ENCODE peak calls at places on chromosome 12, in ten cellular contexts. One of them, this sample, is unnamed. For H3K4me1, the result is how much of the 10 kb centered on the place peaks cover.

GRCh38 chr12:14723763-14724162 is 27.4 kb upstream of the GUCY2C start:
- DNase-seq in Peyer's patch: peak
- DNase-seq in H9: peak
- DNase-seq in hepatocyte: peak
- DNase-seq in psoas muscle: no peak
- DNase-seq in K562: peak
- DNase-seq in cardiac muscle cell: peak
- DNase-seq in adrenal gland: peak
- DNase-seq in suprapubic skin: no peak
- DNase-seq in fibroblast of lung: peak
- DNase-seq in this sample: no peak

GRCh38 chr12:91902860-91903683 is 242.6 kb downstream of the BTG1 start:
- DNase-seq in K562: no peak
- DNase-seq in cardiac muscle cell: no peak
- DNase-seq in psoas muscle: no peak
- DNase-seq in adrenal gland: no peak
- DNase-seq in hepatocyte: no peak
- DNase-seq in fibroblast of lung: peak
- DNase-seq in Peyer's patch: no peak
- DNase-seq in H9: no peak
- DNase-seq in suprapubic skin: no peak
- DNase-seq in this sample: no peak

GRCh38 chr12:21913823-21914222 is 27.4 kb downstream of the ABCC9 start:
- DNase-seq in psoas muscle: no peak
- DNase-seq in hepatocyte: no peak
- DNase-seq in suprapubic skin: no peak
- DNase-seq in H9: no peak
- DNase-seq in K562: no peak
- DNase-seq in fibroblast of lung: no peak
- DNase-seq in Peyer's patch: no peak
- DNase-seq in adrenal gland: no peak
- DNase-seq in cardiac muscle cell: peak
- DNase-seq in this sample: no peak

GRCh38 chr12:46187023-46187422 is 81.8 kb downstream of the SLC38A1 start:
- DNase-seq in psoas muscle: no peak
- DNase-seq in fibroblast of lung: peak
- DNase-seq in adrenal gland: peak
- DNase-seq in hepatocyte: no peak
- DNase-seq in Peyer's patch: no peak
- DNase-seq in suprapubic skin: no peak
- DNase-seq in K562: no peak
- DNase-seq in H9: no peak
- DNase-seq in cardiac muscle cell: peak
- DNase-seq in this sample: no peak

GRCh38 chr12:13570005-13570694 is 373.6 kb downstream of the EMP1 start:
- DNase-seq in Peyer's patch: no peak
- DNase-seq in adrenal gland: no peak
- DNase-seq in fibroblast of lung: no peak
- DNase-seq in psoas muscle: no peak
- DNase-seq in cardiac muscle cell: peak
- DNase-seq in K562: no peak
- DNase-seq in suprapubic skin: no peak
- DNase-seq in H9: no peak
- DNase-seq in hepatocyte: no peak
- DNase-seq in this sample: no peak

GRCh38 chr12:92075425-92075891 is 70.2 kb downstream of the BTG1 start:
- DNase-seq in hepatocyte: no peak
- DNase-seq in cardiac muscle cell: peak
- DNase-seq in adrenal gland: no peak
- DNase-seq in psoas muscle: no peak
- DNase-seq in Peyer's patch: no peak
- DNase-seq in fibroblast of lung: peak
- DNase-seq in suprapubic skin: no peak
- DNase-seq in K562: peak
- DNase-seq in H9: no peak
- DNase-seq in this sample: no peak

GRCh38 chr12:88310069-88310468 is 168.0 kb downstream of the TMTC3 start:
- DNase-seq in psoas muscle: no peak
- DNase-seq in hepatocyte: no peak
- DNase-seq in adrenal gland: no peak
- DNase-seq in Peyer's patch: no peak
- DNase-seq in fibroblast of lung: peak
- DNase-seq in cardiac muscle cell: peak
- DNase-seq in K562: no peak
- DNase-seq in H9: no peak
- DNase-seq in suprapubic skin: no peak
- DNase-seq in this sample: no peak

GRCh38 chr12:11649413-11650278 is at the start of gene ETV6:
- DNase-seq in fibroblast of lung: peak
- DNase-seq in hepatocyte: peak
- DNase-seq in K562: peak
- DNase-seq in Peyer's patch: peak
- DNase-seq in H9: peak
- DNase-seq in suprapubic skin: peak
- DNase-seq in cardiac muscle cell: peak
- DNase-seq in psoas muscle: peak
- DNase-seq in adrenal gland: peak
- DNase-seq in this sample: peak

GRCh38 chr12:88142610-88142991 is 494 bp downstream of the TMTC3 start:
- DNase-seq in cardiac muscle cell: no peak
- DNase-seq in fibroblast of lung: no peak
- DNase-seq in hepatocyte: peak
- DNase-seq in adrenal gland: peak
- DNase-seq in suprapubic skin: peak
- DNase-seq in H9: peak
- DNase-seq in Peyer's patch: no peak
- DNase-seq in K562: no peak
- DNase-seq in psoas muscle: peak
- DNase-seq in this sample: peak

GRCh38 chr12:119940881-119941280 is 48.2 kb upstream of the BICDL1 start:
- DNase-seq in cardiac muscle cell: peak
- DNase-seq in H9: no peak
- DNase-seq in psoas muscle: no peak
- DNase-seq in fibroblast of lung: peak
- DNase-seq in K562: no peak
- DNase-seq in Peyer's patch: no peak
- DNase-seq in adrenal gland: no peak
- DNase-seq in suprapubic skin: no peak
- DNase-seq in hepatocyte: peak
- DNase-seq in this sample: no peak

GRCh38 chr12:88579572-88579940 is 715 bp downstream of the KITLG start:
- DNase-seq in cardiac muscle cell: peak
- DNase-seq in hepatocyte: peak
- DNase-seq in H9: no peak
- DNase-seq in adrenal gland: peak
- DNase-seq in psoas muscle: peak
- DNase-seq in K562: no peak
- DNase-seq in fibroblast of lung: peak
- DNase-seq in Peyer's patch: peak
- DNase-seq in suprapubic skin: no peak
- DNase-seq in this sample: peak

GRCh38 chr12:89279499-89279898 is 72.8 kb downstream of the DUSP6 start:
- DNase-seq in hepatocyte: no peak
- DNase-seq in cardiac muscle cell: no peak
- DNase-seq in Peyer's patch: no peak
- DNase-seq in fibroblast of lung: no peak
- DNase-seq in adrenal gland: no peak
- DNase-seq in K562: no peak
- DNase-seq in suprapubic skin: no peak
- DNase-seq in H9: no peak
- DNase-seq in psoas muscle: no peak
- DNase-seq in this sample: no peak

GRCh38 chr12:107560194-107560905 is 125.2 kb upstream of the PWP1 start:
- DNase-seq in fibroblast of lung: no peak
- DNase-seq in suprapubic skin: no peak
- DNase-seq in adrenal gland: no peak
- DNase-seq in cardiac muscle cell: no peak
- DNase-seq in hepatocyte: no peak
- DNase-seq in Peyer's patch: no peak
- DNase-seq in psoas muscle: no peak
- DNase-seq in K562: no peak
- DNase-seq in H9: peak
- DNase-seq in this sample: no peak
- H3K27ac ChIP-seq in fibroblast of lung: no peak
- H3K27ac ChIP-seq in suprapubic skin: no peak
- H3K27ac ChIP-seq in adrenal gland: no peak
- H3K27ac ChIP-seq in cardiac muscle cell: no peak
- H3K27ac ChIP-seq in hepatocyte: peak
- H3K27ac ChIP-seq in Peyer's patch: no peak
- H3K27ac ChIP-seq in psoas muscle: no peak
- H3K27ac ChIP-seq in K562: no peak
- H3K27ac ChIP-seq in H9: no peak
- H3K27ac ChIP-seq in this sample: no peak

GRCh38 chr12:26800858-26801257 is 32.1 kb downstream of the ITPR2 start:
- DNase-seq in hepatocyte: no peak
- DNase-seq in fibroblast of lung: no peak
- DNase-seq in adrenal gland: no peak
- DNase-seq in Peyer's patch: no peak
- DNase-seq in K562: no peak
- DNase-seq in H9: no peak
- DNase-seq in psoas muscle: no peak
- DNase-seq in suprapubic skin: no peak
- DNase-seq in cardiac muscle cell: no peak
- DNase-seq in this sample: no peak

GRCh38 chr12:26798669-26799068 is 34.3 kb downstream of the ITPR2 start:
- DNase-seq in fibroblast of lung: no peak
- DNase-seq in cardiac muscle cell: no peak
- DNase-seq in suprapubic skin: no peak
- DNase-seq in adrenal gland: no peak
- DNase-seq in H9: no peak
- DNase-seq in K562: no peak
- DNase-seq in psoas muscle: no peak
- DNase-seq in Peyer's patch: no peak
- DNase-seq in hepatocyte: no peak
- DNase-seq in this sample: no peak

GRCh38 chr12:26798013-26798412 is 35.0 kb downstream of the ITPR2 start:
- DNase-seq in H9: no peak
- DNase-seq in psoas muscle: no peak
- DNase-seq in fibroblast of lung: peak
- DNase-seq in adrenal gland: no peak
- DNase-seq in Peyer's patch: no peak
- DNase-seq in K562: no peak
- DNase-seq in hepatocyte: no peak
- DNase-seq in cardiac muscle cell: peak
- DNase-seq in suprapubic skin: no peak
- DNase-seq in this sample: no peak

GRCh38 chr12:26800347-26800746 is 32.6 kb downstream of the ITPR2 start:
- DNase-seq in psoas muscle: no peak
- DNase-seq in hepatocyte: no peak
- DNase-seq in H9: no peak
- DNase-seq in fibroblast of lung: no peak
- DNase-seq in cardiac muscle cell: no peak
- DNase-seq in suprapubic skin: no peak
- DNase-seq in Peyer's patch: no peak
- DNase-seq in adrenal gland: no peak
- DNase-seq in K562: no peak
- DNase-seq in this sample: no peak

DNA sequence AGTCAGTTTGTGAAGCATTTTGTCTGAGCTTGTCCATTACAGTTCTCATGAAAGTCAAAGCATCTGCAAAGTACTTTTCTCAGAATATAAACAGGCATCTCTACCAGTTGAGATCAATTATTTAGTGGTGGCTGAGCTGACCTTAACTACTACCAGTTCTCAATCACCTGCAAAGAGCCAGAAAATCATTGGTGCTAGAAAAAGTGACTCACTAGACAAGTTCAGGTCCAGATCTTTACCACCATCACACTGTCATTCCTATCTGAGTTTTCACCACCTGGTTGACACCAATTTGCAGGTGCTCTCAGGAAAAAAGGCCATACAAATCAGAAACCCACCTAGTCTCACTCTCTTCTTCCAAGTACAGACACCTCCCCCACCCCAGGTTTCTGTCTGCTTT is 33.3 kb downstream of the ITPR2 start:
- DNase-seq in fibroblast of lung: no peak
- DNase-seq in H9: no peak
- DNase-seq in psoas muscle: no peak
- DNase-seq in hepatocyte: no peak
- DNase-seq in cardiac muscle cell: no peak
- DNase-seq in Peyer's patch: no peak
- DNase-seq in K562: no peak
- DNase-seq in adrenal gland: no peak
- DNase-seq in suprapubic skin: no peak
- DNase-seq in this sample: no peak
- TF ChIP-seq CTCF in fibroblast of lung: no peak
- TF ChIP-seq CTCF in H9: no peak
- TF ChIP-seq CTCF in psoas muscle: no peak
- TF ChIP-seq CTCF in hepatocyte: no peak
- TF ChIP-seq CTCF in cardiac muscle cell: no peak
- TF ChIP-seq CTCF in Peyer's patch: no peak
- TF ChIP-seq CTCF in K562: no peak
- TF ChIP-seq CTCF in adrenal gland: no peak
- TF ChIP-seq CTCF in suprapubic skin: no peak
- TF ChIP-seq CTCF in this sample: no peak

DNA sequence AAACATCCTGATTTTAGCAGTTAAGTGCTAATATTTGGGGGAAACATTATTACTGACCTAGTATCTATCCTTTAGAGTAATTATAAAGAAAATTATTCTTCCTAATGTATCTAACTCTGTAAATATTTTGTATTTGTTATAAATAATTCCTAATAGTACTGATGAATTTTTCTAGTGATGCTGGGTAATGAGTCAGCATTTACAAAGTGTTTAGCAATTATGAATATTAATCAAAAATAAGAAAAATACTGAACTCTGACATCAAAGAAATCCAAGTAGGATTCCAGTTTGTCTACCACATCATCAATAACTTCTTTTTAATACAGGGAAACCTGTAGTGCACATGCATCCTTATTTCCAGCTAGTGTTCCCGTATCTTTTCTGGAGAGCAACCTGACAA is 9.0 kb downstream of the NAP1L1 start:
- DNase-seq in fibroblast of lung: no peak
- DNase-seq in cardiac muscle cell: no peak
- DNase-seq in K562: no peak
- DNase-seq in H9: no peak
- DNase-seq in psoas muscle: no peak
- DNase-seq in suprapubic skin: no peak
- DNase-seq in hepatocyte: no peak
- DNase-seq in Peyer's patch: no peak
- DNase-seq in adrenal gland: no peak
- DNase-seq in this sample: no peak
- H3K4me1 ChIP-seq in fibroblast of lung: under half
- H3K4me1 ChIP-seq in cardiac muscle cell: under half
- H3K4me1 ChIP-seq in K562: under half
- H3K4me1 ChIP-seq in H9: under half
- H3K4me1 ChIP-seq in psoas muscle: under half
- H3K4me1 ChIP-seq in suprapubic skin: under half
- H3K4me1 ChIP-seq in hepatocyte: under half
- H3K4me1 ChIP-seq in Peyer's patch: under half
- H3K4me1 ChIP-seq in adrenal gland: under half
- H3K4me1 ChIP-seq in this sample: under half

DNA sequence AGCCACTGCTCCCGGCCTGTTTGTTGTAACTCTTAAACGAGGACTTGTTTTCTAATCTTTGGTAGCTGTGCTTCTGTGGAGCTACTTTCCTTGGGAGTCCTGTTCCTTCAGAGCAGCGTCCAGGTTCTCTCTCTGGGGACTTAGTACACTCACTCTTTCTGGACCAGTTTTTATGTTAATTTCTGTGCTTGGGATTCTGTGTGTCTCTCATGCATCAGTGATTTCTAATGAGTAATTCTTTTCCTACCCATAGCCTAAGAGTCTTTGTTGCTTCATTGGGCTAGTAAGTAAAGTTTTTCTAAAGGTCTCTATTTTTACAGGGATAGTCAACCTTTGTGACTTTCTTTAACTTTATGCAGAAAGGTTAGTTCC is 289.3 kb downstream of the FBXL14 start:
- DNase-seq in cardiac muscle cell: no peak
- DNase-seq in K562: no peak
- DNase-seq in adrenal gland: no peak
- DNase-seq in Peyer's patch: no peak
- DNase-seq in fibroblast of lung: no peak
- DNase-seq in H9: no peak
- DNase-seq in hepatocyte: no peak
- DNase-seq in suprapubic skin: no peak
- DNase-seq in psoas muscle: no peak
- DNase-seq in this sample: no peak
- H3K27ac ChIP-seq in cardiac muscle cell: no peak
- H3K27ac ChIP-seq in K562: peak
- H3K27ac ChIP-seq in adrenal gland: no peak
- H3K27ac ChIP-seq in Peyer's patch: no peak
- H3K27ac ChIP-seq in fibroblast of lung: no peak
- H3K27ac ChIP-seq in H9: no peak
- H3K27ac ChIP-seq in hepatocyte: no peak
- H3K27ac ChIP-seq in suprapubic skin: no peak
- H3K27ac ChIP-seq in psoas muscle: no peak
- H3K27ac ChIP-seq in this sample: no peak

This sample was measured in upper lobe of right lung.